ENCODE peak calls at places on chromosomes 5 and 9, in nine cellular contexts. One of them, this sample, is unnamed.

GRCh38 chr5:24923400-24923799 is 278.6 kb upstream of the CDH10 start:
- DNase-seq in breast epithelium: no peak
- DNase-seq in CD8-positive, alpha-beta memory T cell: no peak
- DNase-seq in adrenal gland: no peak
- DNase-seq in stomach: no peak
- DNase-seq in SJSA1: no peak
- DNase-seq in CD4-positive, CD25-positive, alpha-beta regulatory T cell: no peak
- DNase-seq in esophagus squamous epithelium: no peak
- DNase-seq in right atrium auricular region: no peak
- DNase-seq in this sample: no peak

GRCh38 chr5:101605700-101606099 is 690.4 kb downstream of the SLCO4C1 start:
- DNase-seq in breast epithelium: no peak
- DNase-seq in CD8-positive, alpha-beta memory T cell: no peak
- DNase-seq in adrenal gland: no peak
- DNase-seq in stomach: no peak
- DNase-seq in SJSA1: no peak
- DNase-seq in CD4-positive, CD25-positive, alpha-beta regulatory T cell: no peak
- DNase-seq in esophagus squamous epithelium: no peak
- DNase-seq in right atrium auricular region: no peak
- DNase-seq in this sample: no peak

GRCh38 chr5:103894882-103895281 is 332.3 kb upstream of the NUDT12 start:
- DNase-seq in breast epithelium: no peak
- DNase-seq in CD8-positive, alpha-beta memory T cell: no peak
- DNase-seq in adrenal gland: no peak
- DNase-seq in stomach: no peak
- DNase-seq in SJSA1: no peak
- DNase-seq in CD4-positive, CD25-positive, alpha-beta regulatory T cell: no peak
- DNase-seq in esophagus squamous epithelium: no peak
- DNase-seq in right atrium auricular region: no peak
- DNase-seq in this sample: no peak

GRCh38 chr5:100562821-100563220 is 27.6 kb downstream of the FAM174A start:
- DNase-seq in breast epithelium: no peak
- DNase-seq in CD8-positive, alpha-beta memory T cell: no peak
- DNase-seq in adrenal gland: no peak
- DNase-seq in stomach: no peak
- DNase-seq in SJSA1: no peak
- DNase-seq in CD4-positive, CD25-positive, alpha-beta regulatory T cell: no peak
- DNase-seq in esophagus squamous epithelium: no peak
- DNase-seq in right atrium auricular region: no peak
- DNase-seq in this sample: no peak

GRCh38 chr5:44807269-44807668 is 1.5 kb upstream of the MRPS30 start:
- DNase-seq in breast epithelium: no peak
- DNase-seq in CD8-positive, alpha-beta memory T cell: no peak
- DNase-seq in adrenal gland: no peak
- DNase-seq in stomach: no peak
- DNase-seq in SJSA1: no peak
- DNase-seq in CD4-positive, CD25-positive, alpha-beta regulatory T cell: no peak
- DNase-seq in esophagus squamous epithelium: no peak
- DNase-seq in right atrium auricular region: no peak
- DNase-seq in this sample: no peak

GRCh38 chr5:74316064-74316586 is 324.4 kb downstream of the ENC1 start:
- DNase-seq in breast epithelium: peak; percentile 52
- DNase-seq in CD8-positive, alpha-beta memory T cell: no peak
- DNase-seq in adrenal gland: peak; percentile 40
- DNase-seq in stomach: no peak
- DNase-seq in SJSA1: peak; percentile 92
- DNase-seq in CD4-positive, CD25-positive, alpha-beta regulatory T cell: no peak
- DNase-seq in esophagus squamous epithelium: no peak
- DNase-seq in right atrium auricular region: no peak
- DNase-seq in this sample: peak; percentile 76

GRCh38 chr5:62144395-62145022 is 161.5 kb upstream of the KIF2A start:
- DNase-seq in breast epithelium: no peak
- DNase-seq in CD8-positive, alpha-beta memory T cell: no peak
- DNase-seq in adrenal gland: no peak
- DNase-seq in stomach: peak; percentile 70
- DNase-seq in SJSA1: no peak
- DNase-seq in CD4-positive, CD25-positive, alpha-beta regulatory T cell: no peak
- DNase-seq in esophagus squamous epithelium: no peak
- DNase-seq in right atrium auricular region: no peak
- DNase-seq in this sample: no peak

GRCh38 chr5:156934450-156935211 is 28.4 kb downstream of the TIMD4 start:
- DNase-seq in breast epithelium: no peak
- DNase-seq in CD8-positive, alpha-beta memory T cell: peak; percentile 37
- DNase-seq in adrenal gland: peak; percentile 28
- DNase-seq in stomach: no peak
- DNase-seq in SJSA1: no peak
- DNase-seq in CD4-positive, CD25-positive, alpha-beta regulatory T cell: peak; percentile 58
- DNase-seq in esophagus squamous epithelium: no peak
- DNase-seq in right atrium auricular region: no peak
- DNase-seq in this sample: no peak

GRCh38 chr5:108736855-108737254 is 10.8 kb upstream of the FER start:
- DNase-seq in breast epithelium: no peak
- DNase-seq in CD8-positive, alpha-beta memory T cell: no peak
- DNase-seq in adrenal gland: no peak
- DNase-seq in stomach: no peak
- DNase-seq in SJSA1: no peak
- DNase-seq in CD4-positive, CD25-positive, alpha-beta regulatory T cell: no peak
- DNase-seq in esophagus squamous epithelium: no peak
- DNase-seq in right atrium auricular region: no peak
- DNase-seq in this sample: no peak

GRCh38 chr9:303502-303901 is 88.8 kb downstream of the DOCK8 start:
- DNase-seq in breast epithelium: no peak
- DNase-seq in CD8-positive, alpha-beta memory T cell: no peak
- DNase-seq in adrenal gland: no peak
- DNase-seq in stomach: no peak
- DNase-seq in SJSA1: no peak
- DNase-seq in CD4-positive, CD25-positive, alpha-beta regulatory T cell: no peak
- DNase-seq in esophagus squamous epithelium: no peak
- DNase-seq in right atrium auricular region: no peak
- DNase-seq in this sample: no peak

GRCh38 chr5:93151896-93152295 is 429.1 kb downstream of the NR2F1-AS1 start:
- DNase-seq in breast epithelium: no peak
- DNase-seq in CD8-positive, alpha-beta memory T cell: no peak
- DNase-seq in adrenal gland: no peak
- DNase-seq in stomach: no peak
- DNase-seq in SJSA1: no peak
- DNase-seq in CD4-positive, CD25-positive, alpha-beta regulatory T cell: no peak
- DNase-seq in esophagus squamous epithelium: no peak
- DNase-seq in right atrium auricular region: no peak
- DNase-seq in this sample: no peak

GRCh38 chr5:155293605-155294178 is 280.1 kb downstream of the KIF4B start:
- DNase-seq in breast epithelium: no peak
- DNase-seq in CD8-positive, alpha-beta memory T cell: no peak
- DNase-seq in adrenal gland: no peak
- DNase-seq in stomach: no peak
- DNase-seq in SJSA1: no peak
- DNase-seq in CD4-positive, CD25-positive, alpha-beta regulatory T cell: no peak
- DNase-seq in esophagus squamous epithelium: no peak
- DNase-seq in right atrium auricular region: no peak
- DNase-seq in this sample: no peak

GRCh38 chr5:35082530-35082929 is 34.8 kb upstream of the AGXT2 start:
- DNase-seq in breast epithelium: no peak
- DNase-seq in CD8-positive, alpha-beta memory T cell: no peak
- DNase-seq in adrenal gland: no peak
- DNase-seq in stomach: no peak
- DNase-seq in SJSA1: no peak
- DNase-seq in CD4-positive, CD25-positive, alpha-beta regulatory T cell: no peak
- DNase-seq in esophagus squamous epithelium: no peak
- DNase-seq in right atrium auricular region: no peak
- DNase-seq in this sample: no peak

GRCh38 chr5:115573133-115573532 is 28.6 kb upstream of the FEM1C start:
- DNase-seq in breast epithelium: no peak
- DNase-seq in CD8-positive, alpha-beta memory T cell: no peak
- DNase-seq in adrenal gland: no peak
- DNase-seq in stomach: no peak
- DNase-seq in SJSA1: no peak
- DNase-seq in CD4-positive, CD25-positive, alpha-beta regulatory T cell: no peak
- DNase-seq in esophagus squamous epithelium: no peak
- DNase-seq in right atrium auricular region: no peak
- DNase-seq in this sample: no peak

GRCh38 chr5:65867509-65868195 is 58.7 kb upstream of the ERBIN start:
- DNase-seq in breast epithelium: no peak
- DNase-seq in CD8-positive, alpha-beta memory T cell: no peak
- DNase-seq in adrenal gland: no peak
- DNase-seq in stomach: no peak
- DNase-seq in SJSA1: peak; percentile 66
- DNase-seq in CD4-positive, CD25-positive, alpha-beta regulatory T cell: no peak
- DNase-seq in esophagus squamous epithelium: no peak
- DNase-seq in right atrium auricular region: no peak
- DNase-seq in this sample: no peak

GRCh38 chr9:75089369-75089766 is 1.1 kb downstream of the OSTF1 start:
- DNase-seq in breast epithelium: no peak
- DNase-seq in CD8-positive, alpha-beta memory T cell: no peak
- DNase-seq in adrenal gland: no peak
- DNase-seq in stomach: no peak
- DNase-seq in SJSA1: no peak
- DNase-seq in CD4-positive, CD25-positive, alpha-beta regulatory T cell: peak; percentile 26
- DNase-seq in esophagus squamous epithelium: no peak
- DNase-seq in right atrium auricular region: no peak
- DNase-seq in this sample: no peak
- H3K27ac ChIP-seq in breast epithelium: peak overlapping the region; percentile 98
- H3K27ac ChIP-seq in CD8-positive, alpha-beta memory T cell: peak overlapping the region; percentile 85
- H3K27ac ChIP-seq in adrenal gland: no peak overlapping the region
- H3K27ac ChIP-seq in stomach: peak overlapping the region; percentile 100
- H3K27ac ChIP-seq in SJSA1: peak overlapping the region; percentile 67
- H3K27ac ChIP-seq in CD4-positive, CD25-positive, alpha-beta regulatory T cell: peak overlapping the region; percentile 89
- H3K27ac ChIP-seq in esophagus squamous epithelium: peak overlapping the region; percentile 100
- H3K27ac ChIP-seq in right atrium auricular region: peak overlapping the region; percentile 96
- H3K27ac ChIP-seq in this sample: peak overlapping the region; percentile 98

GRCh38 chr5:80935811-80936385 is 24.3 kb upstream of the RASGRF2 start:
- DNase-seq in breast epithelium: no peak
- DNase-seq in CD8-positive, alpha-beta memory T cell: no peak
- DNase-seq in adrenal gland: no peak
- DNase-seq in stomach: no peak
- DNase-seq in SJSA1: no peak
- DNase-seq in CD4-positive, CD25-positive, alpha-beta regulatory T cell: no peak
- DNase-seq in esophagus squamous epithelium: no peak
- DNase-seq in right atrium auricular region: no peak
- DNase-seq in this sample: no peak
- H3K4me3 ChIP-seq in breast epithelium: no peak overlapping the region
- H3K4me3 ChIP-seq in CD8-positive, alpha-beta memory T cell: no peak overlapping the region
- H3K4me3 ChIP-seq in adrenal gland: no peak overlapping the region
- H3K4me3 ChIP-seq in stomach: no peak overlapping the region
- H3K4me3 ChIP-seq in SJSA1: no peak overlapping the region
- H3K4me3 ChIP-seq in CD4-positive, CD25-positive, alpha-beta regulatory T cell: no peak overlapping the region
- H3K4me3 ChIP-seq in esophagus squamous epithelium: no peak overlapping the region
- H3K4me3 ChIP-seq in right atrium auricular region: no peak overlapping the region
- H3K4me3 ChIP-seq in this sample: no peak overlapping the region

GRCh38 chr5:176597417-176598389 is 12.3 kb downstream of the GPRIN1 start:
- DNase-seq in breast epithelium: no peak
- DNase-seq in CD8-positive, alpha-beta memory T cell: no peak
- DNase-seq in adrenal gland: no peak
- DNase-seq in stomach: no peak
- DNase-seq in SJSA1: no peak
- DNase-seq in CD4-positive, CD25-positive, alpha-beta regulatory T cell: no peak
- DNase-seq in esophagus squamous epithelium: no peak
- DNase-seq in right atrium auricular region: no peak
- DNase-seq in this sample: no peak

GRCh38 chr5:176596069-176596656 is 13.8 kb downstream of the GPRIN1 start:
- DNase-seq in breast epithelium: no peak
- DNase-seq in CD8-positive, alpha-beta memory T cell: no peak
- DNase-seq in adrenal gland: no peak
- DNase-seq in stomach: no peak
- DNase-seq in SJSA1: no peak
- DNase-seq in CD4-positive, CD25-positive, alpha-beta regulatory T cell: no peak
- DNase-seq in esophagus squamous epithelium: no peak
- DNase-seq in right atrium auricular region: no peak
- DNase-seq in this sample: no peak

GRCh38 chr5:176594554-176594953 is 15.4 kb downstream of the GPRIN1 start:
- DNase-seq in breast epithelium: no peak
- DNase-seq in CD8-positive, alpha-beta memory T cell: no peak
- DNase-seq in adrenal gland: no peak
- DNase-seq in stomach: no peak
- DNase-seq in SJSA1: no peak
- DNase-seq in CD4-positive, CD25-positive, alpha-beta regulatory T cell: no peak
- DNase-seq in esophagus squamous epithelium: no peak
- DNase-seq in right atrium auricular region: no peak
- DNase-seq in this sample: no peak

GRCh38 chr5:176595386-176595943 is 14.5 kb downstream of the GPRIN1 start:
- DNase-seq in breast epithelium: no peak
- DNase-seq in CD8-positive, alpha-beta memory T cell: no peak
- DNase-seq in adrenal gland: no peak
- DNase-seq in stomach: no peak
- DNase-seq in SJSA1: no peak
- DNase-seq in CD4-positive, CD25-positive, alpha-beta regulatory T cell: no peak
- DNase-seq in esophagus squamous epithelium: no peak
- DNase-seq in right atrium auricular region: no peak
- DNase-seq in this sample: no peak

DNA sequence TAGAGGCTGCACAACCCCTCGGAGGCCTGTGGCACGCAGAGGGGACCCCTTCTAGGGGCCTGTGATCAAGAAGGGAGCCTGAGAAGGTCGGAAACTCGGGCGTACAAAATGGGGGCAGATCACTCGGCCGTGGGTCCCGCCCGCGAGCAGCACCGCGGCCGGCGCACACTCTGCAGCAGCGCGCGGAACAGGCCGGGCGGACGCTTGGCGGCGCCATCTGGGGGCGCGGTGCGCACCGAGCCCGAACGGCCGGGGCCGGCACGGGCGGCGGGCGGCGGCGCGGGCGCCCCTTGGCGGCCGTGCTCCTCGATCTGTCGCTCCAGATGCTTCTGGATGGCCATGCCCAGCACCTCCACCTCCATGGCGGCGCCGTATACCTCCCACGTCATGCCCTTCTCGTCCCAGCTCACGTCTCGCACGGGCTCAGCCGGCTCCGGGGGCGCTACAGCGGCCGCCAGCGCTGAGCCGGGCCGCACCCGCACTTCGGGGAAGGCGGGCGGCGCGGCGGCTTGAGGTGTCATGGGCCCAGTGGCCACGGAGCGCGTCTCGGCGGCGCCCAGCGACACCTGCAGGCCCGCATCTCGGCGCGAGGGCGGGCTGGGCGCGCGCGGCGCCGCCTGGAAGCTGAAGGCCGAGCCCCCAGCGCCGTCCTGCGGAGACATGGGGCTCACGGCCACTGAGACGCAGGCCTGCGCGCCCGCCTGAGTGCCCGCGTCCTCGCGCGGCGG is 13.1 kb downstream of the GPRIN1 start:
- DNase-seq in breast epithelium: no peak
- DNase-seq in CD8-positive, alpha-beta memory T cell: peak; percentile 50
- DNase-seq in adrenal gland: peak; percentile 50
- DNase-seq in stomach: peak; percentile 42
- DNase-seq in SJSA1: no peak
- DNase-seq in CD4-positive, CD25-positive, alpha-beta regulatory T cell: peak; percentile 69
- DNase-seq in esophagus squamous epithelium: no peak
- DNase-seq in right atrium auricular region: no peak
- DNase-seq in this sample: no peak
- H3K27me3 ChIP-seq in breast epithelium: no peaks in the 10 kb centered on the region
- H3K27me3 ChIP-seq in CD8-positive, alpha-beta memory T cell: no peaks in the 10 kb centered on the region
- H3K27me3 ChIP-seq in adrenal gland: peaks cover 5% of the 10 kb centered on the region
- H3K27me3 ChIP-seq in stomach: no peaks in the 10 kb centered on the region
- H3K27me3 ChIP-seq in SJSA1: no peaks in the 10 kb centered on the region
- H3K27me3 ChIP-seq in CD4-positive, CD25-positive, alpha-beta regulatory T cell: no peaks in the 10 kb centered on the region
- H3K27me3 ChIP-seq in esophagus squamous epithelium: no peaks in the 10 kb centered on the region
- H3K27me3 ChIP-seq in right atrium auricular region: no peaks in the 10 kb centered on the region
- H3K27me3 ChIP-seq in this sample: no peaks in the 10 kb centered on the region

DNA sequence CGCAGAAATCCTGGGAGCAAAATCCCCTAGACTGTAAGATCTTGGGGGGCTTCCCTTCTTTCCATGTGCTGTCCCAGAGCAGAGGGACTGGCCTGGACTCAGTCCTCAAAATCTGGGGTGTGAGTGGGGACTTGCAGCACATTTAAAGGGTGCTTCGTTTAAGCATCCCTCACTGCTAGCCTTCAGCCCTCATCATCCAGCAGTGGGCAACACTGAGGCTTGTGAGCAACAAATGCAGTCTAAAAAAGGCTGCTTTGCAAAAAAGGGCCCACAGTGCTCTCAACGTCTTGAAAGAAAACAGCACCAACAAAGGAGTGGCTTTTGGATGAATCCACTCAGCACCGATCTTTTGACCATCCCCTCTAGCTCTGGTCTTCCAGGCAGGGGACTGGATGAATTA is 128.3 kb upstream of the TBC1D2 start:
- DNase-seq in breast epithelium: no peak
- DNase-seq in CD8-positive, alpha-beta memory T cell: no peak
- DNase-seq in adrenal gland: no peak
- DNase-seq in stomach: no peak
- DNase-seq in SJSA1: no peak
- DNase-seq in CD4-positive, CD25-positive, alpha-beta regulatory T cell: no peak
- DNase-seq in esophagus squamous epithelium: no peak
- DNase-seq in right atrium auricular region: no peak
- DNase-seq in this sample: no peak
- H3K27ac ChIP-seq in breast epithelium: no peak overlapping the region
- H3K27ac ChIP-seq in CD8-positive, alpha-beta memory T cell: no peak overlapping the region
- H3K27ac ChIP-seq in adrenal gland: no peak overlapping the region
- H3K27ac ChIP-seq in stomach: no peak overlapping the region
- H3K27ac ChIP-seq in SJSA1: no peak overlapping the region
- H3K27ac ChIP-seq in CD4-positive, CD25-positive, alpha-beta regulatory T cell: no peak overlapping the region
- H3K27ac ChIP-seq in esophagus squamous epithelium: no peak overlapping the region
- H3K27ac ChIP-seq in right atrium auricular region: no peak overlapping the region
- H3K27ac ChIP-seq in this sample: no peak overlapping the region